ENCODE peak calls at places on chromosome 1, in nine cellular contexts. O is AG08395, Y is T-helper 1 cell, F is activated T-cell treated with anti-CD3 and anti-CD28 coated beads for 4 hours, P is ovary, G is NAMALWA, J is HuH-7, Z is mucosa of gallbladder, H is NCI-H524. K is an unnamed sample.

GRCh38 chr1:62424412-62424811 is 12.4 kb upstream of the USP1 start:
- DNase-seq in J (no peak), G (no peak), P (no peak), O (no peak), F (no peak), Y (no peak), Z (no peak), H (no peak), K (no peak)

GRCh38 chr1:155968670-155969069 is 9.7 kb downstream of the ARHGEF2 start:
- DNase-seq in G (no peak), Z (no peak), F (no peak), J (no peak), P (peak), O (no peak), Y (no peak), H (peak), K (peak)

GRCh38 chr1:93061895-93062792 is 16.9 kb upstream of the MTF2 start:
- DNase-seq in F (peak), J (peak), O (peak), Y (no peak), P (no peak), G (peak), H (peak), Z (peak), K (no peak)

GRCh38 chr1:27993241-27993640 is 33.5 kb downstream of the XKR8 start:
- DNase-seq in G (no peak), O (no peak), Z (no peak), Y (no peak), F (peak), J (no peak), H (no peak), P (no peak), K (no peak)

GRCh38 chr1:162412002-162412401 is at the start of gene SH2D1B:
- DNase-seq in H (no peak), J (no peak), F (no peak), Y (no peak), G (no peak), P (no peak), Z (no peak), O (no peak), K (no peak)

GRCh38 chr1:27938488-27938887 is 3.7 kb downstream of the SMPDL3B start:
- DNase-seq in G (no peak), J (no peak), F (no peak), H (no peak), Y (no peak), P (no peak), Z (no peak), O (no peak), K (no peak)

GRCh38 chr1:184890539-184890973 is 83.8 kb downstream of the NIBAN1 start:
- DNase-seq in P (no peak), Y (peak), F (peak), G (no peak), H (no peak), Z (peak), J (no peak), O (no peak), K (no peak)

GRCh38 chr1:230768903-230769570 is 21.8 kb downstream of the CAPN9 start:
- DNase-seq in H (no peak), O (peak), Y (no peak), J (no peak), F (no peak), Z (no peak), G (no peak), P (no peak), K (no peak)

GRCh38 chr1:167344605-167345385 is 124.1 kb downstream of the POU2F1 start:
- DNase-seq in G (no peak), J (no peak), P (no peak), Z (no peak), F (no peak), H (no peak), Y (no peak), O (no peak), K (no peak)

K was measured in hypothalamus.